ENCODE peak calls at places on chromosomes 2 and 18, in five cellular contexts. D is CD4-positive, alpha-beta T cell; U is GM06990; F is heart right ventricle; Y is cardiac fibroblast. P is an unnamed sample.
A peak's percentile ranks its signal among the peaks of the same experiment; 100 is the strongest.

GRCh38 chr2:46020416-46020815 is 276.8 kb upstream of the EPAS1 start:
- DNase-seq in D (no peak), U (no peak), F (no peak), Y (peak; percentile 65), P (no peak)

GRCh38 chr2:213232649-213233437 is 51.4 kb upstream of the SPAG16 start:
- DNase-seq in D (peak; percentile 2), U (peak; percentile 83), F (no peak), Y (peak; percentile 41), P (no peak)

GRCh38 chr2:34734662-34735061 is 1135.6 kb upstream of the FAM98A start:
- DNase-seq in D (no peak), U (no peak), F (no peak), Y (no peak), P (no peak)

GRCh38 chr2:28564346-28564745 is 68.5 kb downstream of the PLB1 start:
- DNase-seq in D (no peak), U (no peak), F (no peak), Y (no peak), P (no peak)

GRCh38 chr2:172442072-172442895 is 14.9 kb downstream of the ITGA6 start:
- DNase-seq in D (no peak), U (no peak), F (no peak), Y (peak; percentile 89), P (no peak)

GRCh38 chr2:6944546-6944945 is 27.3 kb downstream of the RNF144A start:
- DNase-seq in D (no peak), U (no peak), F (no peak), Y (no peak), P (no peak)

GRCh38 chr18:32714571-32715148 is 58.2 kb downstream of the KLHL14 start:
- DNase-seq in D (peak; percentile 1), U (peak; percentile 21), F (peak; percentile 33), Y (peak; percentile 68), P (peak; percentile 21)

GRCh38 chr2:239236043-239236807 is 164.6 kb downstream of the HDAC4 start:
- DNase-seq in D (no peak), U (no peak), F (no peak), Y (no peak), P (no peak)

GRCh38 chr2:99481941-99482340 is 7.9 kb downstream of the REV1 start:
- DNase-seq in D (no peak), U (no peak), F (peak; percentile 14), Y (peak; percentile 25), P (no peak)

DNA sequence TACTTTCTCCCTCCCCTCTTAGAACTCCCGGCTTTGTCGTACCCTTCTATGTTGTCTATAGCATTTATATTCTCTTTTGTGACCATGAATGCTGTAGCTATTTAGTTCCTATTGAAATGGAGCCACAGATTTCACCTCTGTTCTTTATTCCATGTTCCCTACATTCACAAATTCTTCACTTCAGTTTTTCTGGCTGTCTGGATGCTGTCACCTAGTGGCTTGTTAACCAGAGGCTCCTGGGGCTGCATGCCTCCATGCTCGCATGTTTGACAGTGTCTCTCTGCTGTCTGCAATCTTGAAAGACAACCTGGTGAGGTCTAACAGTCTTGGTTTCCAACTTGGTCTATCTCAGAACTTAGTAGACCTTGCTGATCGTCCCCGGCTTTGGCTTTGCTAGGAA is 48.2 kb downstream of the CFAP221 start:
- DNase-seq in D (no peak), U (no peak), F (no peak), Y (no peak), P (no peak)
- TF ChIP-seq CTCF in D (no peak), U (no peak), F (peak; percentile 35), Y (no peak), P (no peak)

GRCh38 chr2:13522917-13523821 is 806.4 kb downstream of the TRIB2 start:
- DNase-seq in D (no peak), U (peak; percentile 59), F (peak; percentile 19), Y (no peak), P (no peak)
- TF ChIP-seq CTCF in D (no peak), U (peak; percentile 27), F (peak; percentile 44), Y (no peak), P (no peak)

GRCh38 chr2:9556121-9556869 is 665 bp upstream of the ADAM17 start:
- DNase-seq in D (no peak), U (no peak), F (no peak), Y (peak; percentile 47), P (no peak)
- TF ChIP-seq CTCF in D (no peak), U (no peak), F (no peak), Y (no peak), P (no peak)

GRCh38 chr2:219498280-219499057 is at the start of gene GMPPA:
- DNase-seq in D (peak; percentile 84), U (peak; percentile 91), F (peak; percentile 97), Y (peak; percentile 99), P (peak; percentile 99)

GRCh38 chr2:219499555-219499954 is 864 bp downstream of the GMPPA start:
- DNase-seq in D (no peak), U (no peak), F (no peak), Y (no peak), P (no peak)

GRCh38 chr2:219499058-219499307 is 292 bp downstream of the GMPPA start:
- DNase-seq in D (no peak), U (no peak), F (no peak), Y (no peak), P (no peak)

GRCh38 chr2:219501441-219501840 is 2.8 kb downstream of the GMPPA start:
- DNase-seq in D (no peak), U (no peak), F (no peak), Y (no peak), P (no peak)

GRCh38 chr2:219500135-219500534 is 1.4 kb downstream of the GMPPA start:
- DNase-seq in D (no peak), U (no peak), F (no peak), Y (peak; percentile 17), P (no peak)
- TF ChIP-seq CTCF in D (no peak), U (peak; percentile 45), F (no peak), Y (peak; percentile 30), P (peak; percentile 31)

DNA sequence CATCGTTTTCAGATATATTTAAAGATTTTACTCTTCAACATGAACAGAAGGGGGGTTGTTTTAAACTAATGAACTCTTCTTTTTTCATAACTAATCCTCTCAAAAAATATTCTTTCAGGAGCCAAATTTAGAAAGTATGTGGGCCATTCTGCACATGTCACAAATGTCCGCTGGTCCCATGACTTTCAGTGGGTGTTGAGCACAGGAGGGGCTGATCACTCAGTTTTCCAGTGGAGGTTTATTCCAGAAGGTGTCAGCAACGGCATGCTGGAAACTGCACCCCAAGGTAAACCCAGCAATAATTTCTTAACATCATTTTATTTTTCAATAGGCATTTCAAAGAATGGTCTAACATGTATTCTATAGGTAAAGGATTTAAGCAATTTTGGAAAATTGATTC is 136.0 kb downstream of the EML6 start:
- DNase-seq in D (no peak), U (no peak), F (no peak), Y (no peak), P (no peak)
- TF ChIP-seq CTCF in D (no peak), U (no peak), F (no peak), Y (no peak), P (no peak)

GRCh38 chr18:9663377-9663776 is 44.7 kb upstream of the RAB31 start:
- DNase-seq in D (no peak), U (no peak), F (no peak), Y (no peak), P (no peak)

GRCh38 chr18:9665311-9665710 is 42.8 kb upstream of the RAB31 start:
- DNase-seq in D (no peak), U (no peak), F (no peak), Y (no peak), P (no peak)

GRCh38 chr18:9659499-9660387 is 45.4 kb upstream of the PPP4R1 start:
- DNase-seq in D (no peak), U (no peak), F (no peak), Y (no peak), P (no peak)

GRCh38 chr18:9658111-9658641 is 43.8 kb upstream of the PPP4R1 start:
- DNase-seq in D (no peak), U (no peak), F (no peak), Y (no peak), P (no peak)

GRCh38 chr18:9661564-9661963 is 46.5 kb upstream of the RAB31 start:
- DNase-seq in D (no peak), U (no peak), F (no peak), Y (peak; percentile 33), P (no peak)
- TF ChIP-seq CTCF in D (no peak), U (peak; percentile 24), F (peak; percentile 28), Y (peak; percentile 34), P (no peak)